ENCODE peak calls at places on chromosomes 16 and 17, in six cellular contexts. A is IMR-90, G is neuronal stem cell, T is H9, M is trophoblast cell, C is H1. S is an unnamed sample.

GRCh38 chr17:15957206-15957605 is 12.3 kb downstream of the ADORA2B start:
- DNase-seq in T (no peak), G (no peak), A (no peak), C (no peak), M (peak; percentile 33), S (peak; percentile 38)

GRCh38 chr16:1960665-1961630 is 1.6 kb downstream of the NDUFB10 start:
- DNase-seq in M (peak; percentile 56), G (no peak), T (peak; percentile 66), C (no peak), A (peak; percentile 50), S (peak; percentile 58)

GRCh38 chr17:80970044-80970761 is 21.4 kb upstream of the CHMP6 start:
- DNase-seq in T (peak; percentile 74), A (no peak), G (no peak), C (no peak), M (peak; percentile 37), S (no peak)

GRCh38 chr16:75482434-75483205 is 12.6 kb downstream of the CHST6 start:
- DNase-seq in C (no peak), G (no peak), A (no peak), T (no peak), M (no peak), S (no peak)

GRCh38 chr17:2412561-2413021 is 11.7 kb upstream of the MNT start:
- DNase-seq in M (peak; percentile 30), C (peak; percentile 57), G (no peak), T (peak; percentile 81), A (no peak), S (peak; percentile 66)

GRCh38 chr16:74309789-74310781 is 13.5 kb downstream of the PSMD7 start:
- DNase-seq in A (peak; percentile 56), T (no peak), G (peak; percentile 39), C (no peak), M (peak; percentile 65), S (peak; percentile 65)

GRCh38 chr17:75721463-75722011 is 278 bp downstream of the ITGB4 start:
- DNase-seq in T (no peak), G (no peak), C (peak; percentile 54), A (no peak), M (no peak), S (no peak)

GRCh38 chr17:2015314-2015713 is 9.8 kb downstream of the RTN4RL1 start:
- DNase-seq in C (no peak), M (no peak), A (no peak), T (no peak), G (no peak), S (no peak)

GRCh38 chr17:33163827-33164555 is 129.1 kb downstream of the ASIC2 start:
- DNase-seq in A (no peak), G (no peak), C (no peak), T (no peak), M (no peak), S (no peak)

GRCh38 chr16:84718-85452 is 6.9 kb downstream of the MPG start:
- DNase-seq in G (no peak), T (no peak), C (no peak), M (peak; percentile 15), A (peak; percentile 96), S (peak; percentile 97)

GRCh38 chr17:59367657-59368045 is 36.2 kb downstream of the YPEL2 start:
- DNase-seq in A (no peak), C (no peak), T (no peak), M (peak; percentile 97), G (no peak), S (peak; percentile 53)

GRCh38 chr17:72982680-72983079 is 109.8 kb downstream of the SLC39A11 start:
- DNase-seq in M (no peak), A (no peak), T (no peak), C (no peak), G (no peak), S (no peak)

GRCh38 chr16:84360170-84360569 is 8.2 kb upstream of the ATP2C2 start:
- DNase-seq in A (peak; percentile 25), G (no peak), C (no peak), T (no peak), M (no peak), S (no peak)

GRCh38 chr16:88504489-88505404 is 51.7 kb downstream of the ZFPM1 start:
- DNase-seq in T (no peak), A (no peak), G (no peak), M (no peak), C (no peak), S (no peak)

GRCh38 chr16:56657555-56658430 is at the start of gene MT1F:
- DNase-seq in M (peak; percentile 75), C (peak; percentile 86), T (peak; percentile 96), A (peak; percentile 28), G (peak; percentile 43), S (peak; percentile 49)

GRCh38 chr16:19595043-19595767 is 39.7 kb downstream of the VPS35L start:
- DNase-seq in G (no peak), T (no peak), M (peak; percentile 97), C (no peak), A (peak; percentile 83), S (peak; percentile 82)

GRCh38 chr16:48503779-48504178 is 106.2 kb downstream of the N4BP1 start:
- DNase-seq in A (peak; percentile 89), G (no peak), T (no peak), C (no peak), M (no peak), S (no peak)

GRCh38 chr16:50706250-50706649 is 12.8 kb downstream of the NOD2 start:
- DNase-seq in M (no peak), G (no peak), A (no peak), T (no peak), C (no peak), S (no peak)

GRCh38 chr17:14725729-14726128 is 424.8 kb downstream of the HS3ST3B1 start:
- DNase-seq in M (no peak), T (no peak), C (no peak), G (no peak), A (peak; percentile 12), S (no peak)

GRCh38 chr17:79630821-79631639 is 20.2 kb upstream of the RBFOX3 start:
- DNase-seq in C (peak; percentile 33), A (no peak), M (no peak), T (peak; percentile 25), G (no peak), S (no peak)

GRCh38 chr17:28898261-28898955 is 875 bp upstream of the FLOT2 start:
- DNase-seq in C (no peak), M (peak; percentile 87), G (no peak), A (no peak), T (peak; percentile 35), S (no peak)

GRCh38 chr17:61285483-61286320 is 113.9 kb upstream of the TBX2 start:
- DNase-seq in T (peak; percentile 52), A (peak; percentile 98), M (no peak), G (no peak), C (no peak), S (peak; percentile 97)

GRCh38 chr16:70429888-70430666 is 8.8 kb downstream of the ST3GAL2 start:
- DNase-seq in A (no peak), G (no peak), T (no peak), M (peak; percentile 21), C (no peak), S (no peak)
- H4K8ac ChIP-seq in A (peak overlapping the region; percentile 71), G (no peak overlapping the region), T (no peak overlapping the region), M (peak overlapping the region; percentile 55), C (peak overlapping the region; percentile 83), S (peak overlapping the region; percentile 92)

GRCh38 chr17:21285164-21286065 is 904 bp downstream of the MAP2K3 start:
- DNase-seq in G (no peak), T (no peak), A (peak; percentile 51), C (no peak), M (peak; percentile 58), S (peak; percentile 81)
- H2AFZ ChIP-seq in G (peak overlapping the region; percentile 94), T (no peak overlapping the region), A (peak overlapping the region; percentile 46), C (no peak overlapping the region), M (peak overlapping the region; percentile 53), S (no peak overlapping the region)

DNA sequence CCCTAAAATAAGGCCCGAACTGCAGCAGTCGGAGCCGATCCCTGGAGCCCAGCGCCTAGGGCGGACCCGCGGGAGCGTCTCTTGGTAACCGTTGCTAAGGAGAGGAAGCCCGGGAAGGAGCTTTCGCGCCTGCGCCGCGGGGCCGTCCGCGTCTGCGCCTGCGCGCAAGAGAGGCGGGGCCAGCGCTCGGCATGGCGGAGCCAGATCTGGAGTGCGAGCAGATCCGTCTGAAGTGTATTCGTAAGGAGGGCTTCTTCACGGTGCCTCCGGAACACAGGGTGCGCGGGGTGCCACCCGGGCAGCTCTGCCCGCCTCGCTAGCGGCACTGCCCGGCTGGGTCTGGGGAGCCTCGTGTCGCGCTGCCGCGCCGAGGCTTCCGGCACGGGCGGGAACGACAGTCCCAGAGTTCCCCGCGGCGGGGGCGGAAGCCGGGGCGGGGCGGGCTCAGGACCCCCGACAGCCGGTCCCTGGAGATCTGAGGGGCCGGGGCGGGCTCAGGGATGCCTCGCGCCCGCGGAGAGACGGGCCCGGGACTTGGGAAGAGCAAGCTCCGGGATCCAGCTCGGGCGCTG is at the start of gene CDK10:
- DNase-seq in A (peak; percentile 76), G (peak; percentile 94), T (peak; percentile 91), M (peak; percentile 98), C (peak; percentile 99), S (peak; percentile 88)
- H4K8ac ChIP-seq in A (peak within 1 kb of the TSS; percentile 95), G (no peak within 1 kb of the TSS), T (no peak within 1 kb of the TSS), M (peak within 1 kb of the TSS; percentile 99), C (peak within 1 kb of the TSS; percentile 98), S (peak within 1 kb of the TSS; percentile 99)

GRCh38 chr17:55758171-55758570 is 7.3 kb downstream of the PCTP start:
- DNase-seq in M (peak; percentile 65), T (no peak), A (no peak), G (no peak), C (no peak), S (no peak)
- H2AFZ ChIP-seq in M (no peak overlapping the region), T (no peak overlapping the region), A (no peak overlapping the region), G (no peak overlapping the region), C (no peak overlapping the region), S (no peak overlapping the region)

GRCh38 chr17:45051060-45051719 is at the start of gene DCAKD:
- DNase-seq in A (peak; percentile 95), G (peak; percentile 95), C (peak; percentile 89), T (peak; percentile 98), M (peak; percentile 96), S (peak; percentile 96)
- H4K8ac ChIP-seq in A (peak within 1 kb of the TSS; percentile 99), G (no peak within 1 kb of the TSS), C (peak within 1 kb of the TSS; percentile 84), T (no peak within 1 kb of the TSS), M (peak within 1 kb of the TSS; percentile 82), S (peak within 1 kb of the TSS; percentile 90)

GRCh38 chr16:30395992-30396560 is 856 bp downstream of the ZNF48 start:
- DNase-seq in T (no peak), A (no peak), G (no peak), M (no peak), C (no peak), S (no peak)
- H2AFZ ChIP-seq in T (no peak overlapping the region), A (peak overlapping the region; percentile 98), G (peak overlapping the region; percentile 54), M (peak overlapping the region; percentile 19), C (no peak overlapping the region), S (peak overlapping the region; percentile 93)

DNA sequence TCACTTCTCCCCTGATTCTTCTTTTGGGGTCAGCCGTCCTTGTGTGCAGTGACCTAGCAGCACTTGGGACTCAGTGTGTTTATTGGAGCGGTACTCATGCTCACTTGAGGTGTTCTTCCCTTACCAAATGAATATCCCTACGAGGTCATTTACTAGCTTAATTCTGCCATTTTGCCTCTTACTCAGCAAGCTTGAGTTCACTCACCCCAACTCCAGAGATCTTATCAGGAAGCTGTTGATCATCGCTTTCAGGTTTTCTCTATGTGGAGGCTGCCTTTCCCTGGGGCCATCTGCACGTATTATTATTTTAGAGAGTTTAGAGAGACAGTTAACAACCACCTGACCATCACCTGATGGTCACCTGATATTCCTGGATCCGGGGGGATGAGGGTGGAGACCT is 1466.0 kb upstream of the GOT2 start:
- DNase-seq in M (no peak), T (no peak), C (no peak), A (no peak), G (no peak), S (no peak)
- H4K8ac ChIP-seq in M (no peak overlapping the region), T (no peak overlapping the region), C (no peak overlapping the region), A (no peak overlapping the region), G (no peak overlapping the region), S (no peak overlapping the region)

S was measured in mesenchymal stem cell.